ENCODE peak calls at places on chromosome 13, in seven cellular contexts. V is GM06990, M is brain microvascular endothelial cell, I is foreskin keratinocyte, C is cardiac fibroblast, Z is lower leg skin, Q is mammary epithelial cell. R is an unnamed sample.

GRCh38 chr13:102484329-102484728 is 82.5 kb upstream of the FGF14 start:
- DNase-seq in M (peak), Q (peak), Z (no peak), C (peak), V (no peak), I (peak), R (no peak)

GRCh38 chr13:45016792-45017425 is 27.6 kb downstream of the GPALPP1 start:
- DNase-seq in V (no peak), I (no peak), Z (no peak), C (no peak), Q (no peak), M (no peak), R (no peak)

GRCh38 chr13:106678646-106679045 is 110.7 kb upstream of the ARGLU1 start:
- DNase-seq in V (no peak), C (no peak), Q (no peak), Z (no peak), I (no peak), M (no peak), R (no peak)

GRCh38 chr13:35164324-35164932 is 222.4 kb downstream of the NBEA start:
- DNase-seq in I (peak), C (peak), V (peak), M (no peak), Q (peak), Z (no peak), R (no peak)

GRCh38 chr13:108993346-108993745 is 363.9 kb downstream of the MYO16 start:
- DNase-seq in V (no peak), Z (no peak), C (no peak), Q (peak), I (peak), M (no peak), R (no peak)

GRCh38 chr13:79289557-79289956 is 116.5 kb downstream of the RBM26 start:
- DNase-seq in V (no peak), M (no peak), Z (no peak), I (no peak), Q (no peak), C (no peak), R (no peak)

GRCh38 chr13:30581582-30581981 is 36.1 kb upstream of the USPL1 start:
- DNase-seq in Q (no peak), V (no peak), I (peak), M (no peak), C (peak), Z (no peak), R (no peak)

GRCh38 chr13:28337196-28338045 is 157.5 kb downstream of the FLT1 start:
- DNase-seq in V (no peak), I (peak), Q (peak), C (peak), M (peak), Z (peak), R (no peak)

GRCh38 chr13:27120011-27120410 is 51.6 kb downstream of the USP12 start:
- DNase-seq in Q (no peak), V (no peak), M (no peak), Z (no peak), I (no peak), C (no peak), R (no peak)

GRCh38 chr13:30355405-30355741 is 48.0 kb upstream of the KATNAL1 start:
- DNase-seq in V (peak), Q (no peak), Z (no peak), M (no peak), C (no peak), I (no peak), R (peak)

GRCh38 chr13:26923824-26924605 is 163.4 kb upstream of the GPR12 start:
- DNase-seq in M (peak), Z (no peak), I (no peak), V (no peak), C (peak), Q (peak), R (no peak)

GRCh38 chr13:74444877-74445479 is 310.8 kb upstream of the KLF12 start:
- DNase-seq in Q (peak), Z (no peak), C (no peak), I (peak), V (no peak), M (peak), R (no peak)

GRCh38 chr13:86095351-86095750 is 296.1 kb upstream of the SLITRK6 start:
- DNase-seq in Q (no peak), C (no peak), V (no peak), I (no peak), M (no peak), Z (no peak), R (no peak)
- TF ChIP-seq CTCF in Q (no peak), C (no peak), V (no peak), I (no peak), M (no peak), Z (no peak), R (no peak)

GRCh38 chr13:98775386-98775785 is 22.9 kb upstream of the SLC15A1 start:
- DNase-seq in I (no peak), Z (no peak), V (no peak), M (no peak), Q (no peak), C (no peak), R (no peak)

GRCh38 chr13:98774776-98775175 is 22.3 kb upstream of the SLC15A1 start:
- DNase-seq in C (no peak), M (no peak), Z (no peak), I (no peak), V (no peak), Q (no peak), R (no peak)

GRCh38 chr13:98773921-98774320 is 21.4 kb upstream of the SLC15A1 start:
- DNase-seq in Z (no peak), M (no peak), I (no peak), Q (no peak), C (no peak), V (no peak), R (no peak)

GRCh38 chr13:98771838-98772611 is 19.6 kb upstream of the SLC15A1 start:
- DNase-seq in M (no peak), Z (no peak), V (no peak), C (no peak), I (no peak), Q (no peak), R (no peak)

DNA sequence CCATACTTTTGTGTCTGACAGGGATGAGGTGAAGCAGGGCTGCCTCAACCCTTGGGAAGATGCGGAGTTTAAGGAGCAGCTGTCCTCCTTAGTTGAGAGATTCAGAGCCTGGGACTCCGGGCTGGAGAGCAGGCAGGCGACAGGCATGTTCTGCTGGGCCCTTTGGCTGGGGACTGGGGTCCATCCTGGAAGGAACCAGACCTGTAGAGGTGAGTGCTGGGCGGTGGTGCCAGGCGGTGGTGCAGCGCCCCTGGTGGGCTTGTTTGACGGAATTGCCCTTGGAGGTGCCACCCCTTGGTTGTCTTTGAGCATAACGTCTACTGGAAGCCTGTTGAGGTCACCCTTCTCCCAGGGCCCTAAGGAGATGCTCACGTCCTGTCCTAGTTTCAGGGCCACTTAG is 20.6 kb upstream of the SLC15A1 start:
- DNase-seq in M (no peak), C (no peak), Q (no peak), V (no peak), I (no peak), Z (no peak), R (no peak)
- TF ChIP-seq CTCF in M (peak), C (no peak), Q (no peak), V (peak), I (no peak), Z (no peak), R (no peak)

GRCh38 chr13:105144020-105144419 is 1391.4 kb downstream of the EFNB2 start:
- DNase-seq in C (no peak), Q (no peak), V (no peak), Z (no peak), M (no peak), I (no peak), R (no peak)

GRCh38 chr13:105139048-105139379 is 1396.4 kb downstream of the EFNB2 start:
- DNase-seq in V (no peak), Z (no peak), M (no peak), Q (no peak), C (no peak), I (no peak), R (no peak)

GRCh38 chr13:105135852-105136251 is 1399.6 kb downstream of the EFNB2 start:
- DNase-seq in I (no peak), M (no peak), Z (no peak), V (no peak), Q (no peak), C (no peak), R (no peak)

GRCh38 chr13:105142556-105142955 is 1392.9 kb downstream of the EFNB2 start:
- DNase-seq in Z (no peak), C (no peak), M (no peak), I (no peak), Q (no peak), V (no peak), R (no peak)

DNA sequence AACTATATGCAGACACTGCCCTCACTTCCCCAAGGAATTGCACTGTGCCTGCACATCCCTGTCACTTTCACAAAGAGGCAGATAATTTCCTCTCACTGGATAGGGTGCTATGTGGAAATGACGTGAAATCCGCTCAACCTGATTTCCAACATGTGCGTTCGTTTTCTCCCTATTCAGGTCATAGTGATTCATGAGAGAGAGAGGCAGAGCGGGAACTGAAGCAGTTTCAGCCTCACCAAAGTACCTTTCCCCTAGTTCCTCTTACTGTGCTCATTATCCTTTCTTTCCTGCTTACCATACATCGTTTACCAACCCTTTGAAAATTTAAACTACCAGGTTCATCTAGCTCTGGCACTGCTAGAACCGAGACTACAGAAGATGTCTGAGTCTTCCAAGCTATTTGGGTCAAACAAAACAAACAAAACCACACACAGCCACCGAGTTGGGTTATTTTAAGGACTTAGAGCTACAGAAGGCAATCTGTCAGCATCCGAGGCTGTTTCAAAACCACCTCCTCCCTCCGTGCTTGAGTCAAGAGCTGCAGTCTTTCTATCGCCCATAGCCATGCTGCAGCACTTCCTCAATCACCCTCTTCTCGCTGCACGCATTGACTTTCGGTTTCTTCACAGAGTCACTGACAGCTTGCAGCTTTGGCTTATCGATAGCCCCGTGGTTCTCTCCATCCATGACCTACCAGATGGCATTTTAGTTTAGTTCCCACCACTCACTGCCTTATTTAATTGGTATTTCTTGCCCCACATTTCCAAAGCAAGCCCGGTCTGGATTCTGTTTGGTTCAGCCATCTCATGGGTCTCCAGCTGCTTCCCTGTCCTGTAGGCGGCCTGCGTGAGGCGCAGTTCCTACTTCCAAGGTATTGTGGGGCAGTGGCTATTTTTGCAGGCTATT is 1395.8 kb downstream of the EFNB2 start:
- DNase-seq in Z (peak), M (peak), C (peak), Q (no peak), I (no peak), V (peak), R (peak)
- TF ChIP-seq CTCF in Z (no peak), M (peak), C (peak), Q (no peak), I (no peak), V (peak), R (no peak)

DNA sequence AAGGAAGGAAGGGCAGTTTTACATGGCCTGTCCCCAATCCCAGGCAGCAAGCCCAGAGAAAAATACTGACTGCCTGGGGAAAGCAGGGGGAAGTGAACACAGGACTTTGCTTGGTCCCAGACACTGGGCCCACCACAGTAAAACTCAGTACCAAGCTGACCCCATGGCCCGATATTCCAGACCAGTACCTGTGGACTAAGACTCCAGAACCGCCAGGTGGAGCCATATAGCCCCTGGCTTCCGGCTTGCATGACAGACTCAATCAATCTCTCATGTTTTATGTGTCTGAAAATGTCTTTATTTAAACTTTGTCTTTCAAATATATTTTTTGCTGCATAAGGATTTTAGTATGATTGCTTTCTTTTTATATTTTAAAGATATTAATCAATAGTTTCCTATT is 767.9 kb upstream of the SLITRK6 start:
- DNase-seq in Q (no peak), I (no peak), C (no peak), M (no peak), Z (no peak), V (no peak), R (no peak)
- TF ChIP-seq CTCF in Q (peak), I (peak), C (no peak), M (peak), Z (no peak), V (peak), R (no peak)

GRCh38 chr13:49247722-49248432 is at the start of gene CDADC1:
- DNase-seq in I (peak), Z (peak), C (peak), M (peak), Q (peak), V (peak), R (peak)
- TF ChIP-seq CTCF in I (peak), Z (no peak), C (no peak), M (no peak), Q (no peak), V (no peak), R (no peak)

GRCh38 chr13:110576736-110577476 is 15.4 kb upstream of the RAB20 start:
- DNase-seq in C (no peak), I (no peak), Z (no peak), M (no peak), V (no peak), Q (peak), R (no peak)

GRCh38 chr13:110572778-110573118 is 11.2 kb upstream of the RAB20 start:
- DNase-seq in Q (no peak), C (no peak), Z (no peak), V (no peak), M (no peak), I (no peak), R (no peak)

GRCh38 chr13:110574161-110574560 is 12.6 kb upstream of the RAB20 start:
- DNase-seq in Z (no peak), V (no peak), C (no peak), I (no peak), M (no peak), Q (peak), R (no peak)

GRCh38 chr13:110576070-110576394 is 14.5 kb upstream of the RAB20 start:
- DNase-seq in I (no peak), V (no peak), Z (no peak), M (no peak), C (no peak), Q (no peak), R (no peak)

DNA sequence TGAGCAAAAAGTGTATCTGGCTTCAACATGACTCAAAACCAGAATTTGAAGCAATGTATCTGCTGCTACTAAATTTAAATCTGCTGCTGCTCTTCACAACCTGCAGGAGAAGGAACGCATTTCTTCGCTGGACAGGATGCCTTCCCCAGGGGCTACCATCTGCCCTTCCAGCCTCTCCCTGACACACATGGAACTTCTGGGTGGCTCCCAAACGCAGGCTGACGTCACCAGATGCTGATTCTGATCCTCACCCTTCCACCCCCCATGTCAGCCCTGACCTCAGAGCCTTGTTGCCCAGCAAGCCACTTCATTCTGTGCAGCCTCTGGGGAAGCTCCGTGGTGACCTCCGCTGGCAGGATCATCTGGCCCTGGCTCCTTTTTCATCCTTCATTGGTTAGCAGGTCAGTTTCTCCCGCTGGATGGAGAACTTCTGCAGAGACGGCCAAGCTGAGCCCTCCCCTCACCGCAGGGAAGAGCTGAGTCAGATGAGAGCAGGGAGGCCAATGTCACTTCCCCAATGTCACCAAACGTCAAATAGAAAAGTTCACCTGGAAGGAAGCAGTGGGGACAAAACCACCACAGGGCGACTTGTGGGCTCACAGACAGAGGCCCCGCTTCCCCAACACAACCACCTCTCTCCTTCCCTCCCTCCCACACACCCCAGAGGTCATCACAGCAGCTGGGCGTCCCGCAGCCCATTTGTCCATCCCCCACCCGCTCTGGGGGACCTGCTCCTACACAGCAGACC is 14.0 kb upstream of the RAB20 start:
- DNase-seq in M (peak), Q (no peak), V (peak), I (no peak), Z (no peak), C (peak), R (no peak)
- TF ChIP-seq CTCF in M (no peak), Q (no peak), V (no peak), I (no peak), Z (no peak), C (no peak), R (no peak)

DNA sequence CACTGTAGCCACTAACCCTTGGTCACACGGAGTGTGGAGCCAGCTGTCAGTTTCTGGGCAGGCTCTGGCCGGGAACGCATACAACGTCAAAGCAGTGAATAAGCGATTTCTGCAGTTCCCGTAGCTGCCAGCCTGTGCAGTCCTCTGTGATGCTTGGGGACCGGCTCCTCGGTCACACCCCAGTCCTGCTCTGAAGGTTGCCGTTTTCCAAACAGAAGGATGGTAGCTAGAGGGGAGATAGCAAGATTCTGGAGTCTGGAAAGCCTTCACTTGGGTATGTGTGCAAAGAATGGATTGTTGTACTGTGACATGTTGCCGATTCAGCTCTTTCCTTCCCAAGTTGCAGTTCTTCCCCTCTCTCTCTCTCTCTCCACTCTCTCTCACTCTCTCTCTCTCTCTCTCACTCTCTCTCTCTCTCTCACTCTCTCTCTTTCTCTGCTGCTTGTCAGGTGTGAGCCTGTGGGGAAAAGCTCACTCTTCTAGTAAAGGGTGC is 38.7 kb upstream of the C1QTNF9 start:
- DNase-seq in Q (peak), M (peak), V (peak), Z (peak), I (peak), C (peak), R (no peak)
- TF ChIP-seq CTCF in Q (no peak), M (peak), V (no peak), Z (no peak), I (no peak), C (no peak), R (no peak)

DNA sequence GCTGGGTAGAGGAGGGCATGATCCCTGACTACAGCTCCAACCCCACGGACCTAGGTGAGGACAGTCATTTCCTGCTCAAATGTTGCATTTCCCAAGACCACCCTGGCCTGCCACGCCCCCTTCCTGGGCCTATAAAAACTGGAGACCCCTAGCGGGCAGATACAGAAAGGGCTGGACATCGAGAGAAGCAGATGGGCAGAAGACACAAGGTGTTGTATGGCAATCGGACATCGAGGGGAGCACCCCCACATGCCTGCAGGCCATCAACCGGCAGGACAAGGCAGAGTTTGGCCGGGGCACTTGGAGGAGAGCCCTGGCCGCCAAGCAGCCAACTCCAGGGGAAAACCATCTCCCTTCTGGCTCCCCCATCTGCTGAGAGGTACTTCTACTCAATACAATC is 746.4 kb downstream of the PCDH9 start:
- DNase-seq in C (no peak), Z (no peak), Q (no peak), V (no peak), I (no peak), M (no peak), R (no peak)
- TF ChIP-seq CTCF in C (no peak), Z (no peak), Q (no peak), V (no peak), I (no peak), M (no peak), R (no peak)

GRCh38 chr13:65926750-65927171 is 1303.4 kb downstream of the PCDH9 start:
- DNase-seq in V (no peak), C (peak), Q (no peak), I (no peak), Z (no peak), M (no peak), R (no peak)

GRCh38 chr13:65932587-65933239 is 1297.4 kb downstream of the PCDH9 start:
- DNase-seq in Z (no peak), Q (peak), I (peak), C (peak), V (no peak), M (no peak), R (no peak)

GRCh38 chr13:65932013-65932412 is 1298.1 kb downstream of the PCDH9 start:
- DNase-seq in C (no peak), Z (no peak), Q (no peak), M (no peak), I (no peak), V (no peak), R (no peak)

DNA sequence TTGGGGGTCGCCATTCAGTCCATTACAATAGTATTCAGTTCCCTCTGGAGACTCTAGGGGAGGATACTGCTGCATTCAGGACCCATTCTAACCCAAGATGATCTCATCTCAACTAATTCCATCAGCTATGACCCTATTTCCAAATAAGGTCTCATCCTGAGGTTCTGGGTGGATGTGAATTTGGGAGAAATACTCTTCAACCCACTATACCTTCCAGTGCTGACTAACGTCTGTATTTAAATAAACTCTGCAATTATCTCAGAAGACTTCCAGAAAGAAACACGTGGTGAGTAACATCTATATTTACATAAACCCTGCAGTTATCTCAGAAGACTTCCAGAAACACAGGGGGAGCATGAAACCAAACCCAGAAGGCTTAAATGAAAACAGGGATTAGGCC is 1300.7 kb downstream of the PCDH9 start:
- DNase-seq in V (no peak), M (no peak), Z (no peak), I (no peak), C (no peak), Q (no peak), R (no peak)
- TF ChIP-seq CTCF in V (no peak), M (no peak), Z (no peak), I (no peak), C (no peak), Q (no peak), R (no peak)